ENCODE peak calls at places on chromosomes 11 and 22, in six cellular contexts. U is adrenal gland, Q is heart left ventricle, P is K562, A is A549, D is stomach. W is an unnamed sample.

GRCh38 chr11:100469835-100470234 is 217.3 kb upstream of the ARHGAP42 start:
- DNase-seq in U (no peak), Q (no peak), P (no peak), A (no peak), D (no peak), W (no peak)

GRCh38 chr11:84019576-84020194 is 733.5 kb upstream of the CCDC90B start:
- DNase-seq in U (peak; percentile 68), Q (no peak), P (no peak), A (no peak), D (no peak), W (no peak)

GRCh38 chr11:33065445-33066178 is 26.2 kb downstream of the TCP11L1 start:
- DNase-seq in U (peak; percentile 89), Q (peak; percentile 74), P (peak; percentile 64), A (peak; percentile 56), D (peak; percentile 76), W (peak; percentile 75)

GRCh38 chr11:60719406-60719805 is 5.1 kb upstream of the MS4A18 start:
- DNase-seq in U (no peak), Q (no peak), P (no peak), A (no peak), D (no peak), W (no peak)

GRCh38 chr22:26259510-26259909 is 90.2 kb downstream of the SEZ6L start:
- DNase-seq in U (no peak), Q (no peak), P (no peak), A (no peak), D (no peak), W (no peak)

GRCh38 chr11:101323997-101324396 is 194.4 kb upstream of the PGR start:
- DNase-seq in U (no peak), Q (no peak), P (no peak), A (no peak), D (no peak), W (no peak)

GRCh38 chr22:45129703-45130524 is 33.8 kb upstream of the NUP50 start:
- DNase-seq in U (peak; percentile 61), Q (no peak), P (no peak), A (no peak), D (no peak), W (no peak)

GRCh38 chr11:2775626-2776350 is 76.0 kb upstream of the KCNQ1OT1 start:
- DNase-seq in U (peak; percentile 53), Q (peak; percentile 58), P (no peak), A (no peak), D (peak; percentile 17), W (peak; percentile 17)

GRCh38 chr11:15805726-15806125 is 550.6 kb downstream of the SOX6 start:
- DNase-seq in U (no peak), Q (no peak), P (no peak), A (no peak), D (no peak), W (no peak)

GRCh38 chr11:62479631-62480201 is 60.9 kb downstream of the SCGB1A1 start:
- DNase-seq in U (no peak), Q (no peak), P (no peak), A (no peak), D (no peak), W (peak; percentile 43)

GRCh38 chr22:42930810-42931420 is 73.8 kb upstream of the ARFGAP3 start:
- DNase-seq in U (peak; percentile 69), Q (no peak), P (no peak), A (no peak), D (no peak), W (no peak)

GRCh38 chr11:19290356-19290755 is 49.6 kb upstream of the E2F8 start:
- DNase-seq in U (no peak), Q (no peak), P (no peak), A (no peak), D (no peak), W (no peak)

DNA sequence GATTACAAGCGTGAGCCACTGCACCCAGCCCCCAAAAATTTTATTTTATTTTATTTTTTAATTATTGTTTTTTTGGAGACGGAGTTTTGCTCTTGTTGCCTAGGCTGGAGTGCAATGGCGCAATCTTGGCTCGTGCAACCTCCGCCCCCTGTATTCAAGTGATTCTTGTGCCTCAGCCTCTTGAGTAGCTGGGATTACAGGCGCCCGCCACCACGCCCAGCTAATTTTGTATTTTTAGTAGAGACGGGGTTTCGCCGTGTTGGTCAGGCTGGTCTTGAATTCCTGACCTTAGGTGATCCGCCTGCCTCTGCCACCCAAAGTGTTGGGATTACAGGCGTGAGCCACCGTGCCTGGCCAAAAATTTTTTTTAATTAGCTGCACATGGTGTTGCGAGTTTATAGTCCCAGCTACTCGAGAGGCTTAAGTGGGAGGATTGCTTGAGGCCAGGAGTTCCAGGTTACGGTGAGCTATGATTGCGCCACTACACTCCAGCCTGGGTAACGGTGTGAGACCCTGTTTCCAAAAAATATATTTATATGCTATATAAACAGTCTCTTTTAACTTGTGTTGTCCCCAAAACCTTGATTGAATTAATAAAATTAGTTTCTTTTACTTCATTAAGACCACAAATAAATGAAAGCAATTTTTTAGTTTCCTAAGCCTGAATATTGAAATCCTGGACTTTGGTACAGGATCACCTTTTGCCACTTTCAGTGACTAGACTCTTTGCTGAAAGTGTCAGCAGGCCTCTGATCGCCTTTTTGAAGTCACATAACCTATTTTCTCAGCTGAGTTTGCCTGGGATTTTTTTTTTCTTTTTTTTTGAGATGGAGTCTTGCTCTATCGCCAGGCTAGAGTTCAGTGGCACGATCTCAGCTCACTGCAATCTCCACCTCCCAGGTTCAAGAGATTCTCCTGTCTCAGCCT is 16.2 kb downstream of the ATG13 start:
- DNase-seq in U (no peak), Q (no peak), P (no peak), A (no peak), D (no peak), W (no peak)
- H3K9me3 ChIP-seq in U (no peaks in the 10 kb centered on the region), Q (no peaks in the 10 kb centered on the region), P (no peaks in the 10 kb centered on the region), A (no peaks in the 10 kb centered on the region), D (no peaks in the 10 kb centered on the region), W (no peaks in the 10 kb centered on the region)

DNA sequence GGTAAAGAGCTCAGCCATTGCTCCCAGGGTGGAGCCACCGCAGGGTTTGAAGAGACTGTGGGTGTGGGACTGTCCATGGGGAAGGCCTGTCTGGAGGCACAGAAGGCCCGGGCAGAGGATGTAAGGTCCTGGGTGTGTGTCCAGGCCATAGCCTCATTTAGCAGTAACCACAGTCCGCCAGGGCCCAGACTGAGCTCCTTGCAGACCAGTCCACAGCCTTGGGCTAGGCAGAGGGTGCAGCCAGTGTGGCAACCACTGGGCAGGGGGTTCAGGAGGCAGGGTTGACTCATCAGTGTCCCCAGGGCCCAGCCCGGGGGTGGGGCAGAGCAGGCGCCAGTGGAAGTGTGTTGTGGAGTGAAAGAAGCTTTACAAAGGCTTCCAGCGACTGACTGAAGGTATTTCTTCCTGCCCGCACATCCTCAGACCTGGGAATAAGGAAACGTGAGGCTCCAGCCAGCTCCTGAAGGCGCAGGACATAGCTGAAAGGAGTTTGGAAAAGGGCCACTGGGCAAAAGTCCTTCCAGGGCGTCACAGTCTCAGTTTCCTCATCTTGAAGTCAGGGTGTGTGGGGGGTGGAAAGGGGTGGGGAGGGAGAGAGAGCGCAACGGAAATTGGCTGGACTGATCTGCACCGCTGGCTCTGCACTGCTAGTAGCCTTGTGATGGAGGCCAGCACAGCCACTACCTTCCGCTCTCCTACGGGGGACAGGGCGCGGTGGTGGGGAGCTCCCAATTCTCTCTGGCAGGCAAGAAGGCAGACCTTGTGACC is 27.8 kb upstream of the WNT11 start:
- DNase-seq in U (peak; percentile 83), Q (peak; percentile 71), P (peak; percentile 53), A (no peak), D (no peak), W (peak; percentile 74)
- TF ChIP-seq POLR2A in U (no peak), Q (peak; percentile 23), P (no peak), A (no peak), D (no peak), W (peak; percentile 20)

GRCh38 chr22:49162841-49163240 is 664.8 kb downstream of the BRD1 start:
- DNase-seq in U (no peak), Q (peak; percentile 39), P (no peak), A (no peak), D (no peak), W (no peak)
- H3K9me3 ChIP-seq in U (no peaks in the 10 kb centered on the region), Q (no peaks in the 10 kb centered on the region), P (no peaks in the 10 kb centered on the region), A (no peaks in the 10 kb centered on the region), D (peaks cover 3% of the 10 kb centered on the region), W (no peaks in the 10 kb centered on the region)

GRCh38 chr11:29328961-29329441 is 687.8 kb downstream of the KCNA4 start:
- DNase-seq in U (no peak), Q (no peak), P (no peak), A (peak; percentile 33), D (no peak), W (no peak)
- TF ChIP-seq POLR2A in U (no peak), Q (no peak), P (no peak), A (no peak), D (no peak), W (no peak)

GRCh38 chr22:49147617-49148175 is 680.0 kb downstream of the BRD1 start:
- DNase-seq in U (peak; percentile 11), Q (peak; percentile 46), P (no peak), A (no peak), D (no peak), W (no peak)

GRCh38 chr22:49149721-49150608 is 677.7 kb downstream of the BRD1 start:
- DNase-seq in U (peak; percentile 13), Q (peak; percentile 37), P (no peak), A (no peak), D (no peak), W (no peak)

GRCh38 chr22:49150801-49151221 is 676.9 kb downstream of the BRD1 start:
- DNase-seq in U (peak; percentile 9), Q (peak; percentile 48), P (no peak), A (no peak), D (peak; percentile 24), W (no peak)

GRCh38 chr22:49147171-49147570 is 680.5 kb downstream of the BRD1 start:
- DNase-seq in U (peak; percentile 1), Q (peak; percentile 36), P (no peak), A (no peak), D (no peak), W (no peak)

DNA sequence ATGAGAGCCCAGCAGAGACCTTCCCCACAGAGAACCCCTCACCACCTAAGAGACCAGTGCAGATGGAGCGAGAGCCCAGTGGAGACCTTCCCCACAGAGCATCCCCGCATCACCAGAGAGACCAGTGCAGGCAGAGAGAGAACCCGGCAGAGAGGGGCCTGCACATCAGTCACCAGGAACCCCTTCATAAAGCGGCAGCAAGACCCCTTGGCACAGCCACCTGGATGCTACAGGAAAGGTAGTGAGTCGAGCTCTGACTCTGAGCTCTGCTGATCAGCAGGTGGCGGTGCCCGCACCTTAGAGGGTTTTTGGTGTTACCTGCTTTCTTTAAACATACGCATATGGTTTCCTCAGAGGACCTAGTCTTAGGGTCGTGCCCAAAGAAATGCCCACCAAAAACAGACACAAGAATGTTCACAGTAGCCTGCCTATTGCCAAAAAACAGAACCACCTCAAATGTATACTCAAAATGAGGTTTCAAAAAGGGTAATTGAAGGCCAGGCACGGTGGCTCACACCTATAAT is 678.7 kb downstream of the BRD1 start:
- DNase-seq in U (peak; percentile 34), Q (no peak), P (no peak), A (no peak), D (no peak), W (no peak)
- H3K9me3 ChIP-seq in U (no peaks in the 10 kb centered on the region), Q (peaks cover 12% of the 10 kb centered on the region), P (no peaks in the 10 kb centered on the region), A (no peaks in the 10 kb centered on the region), D (no peaks in the 10 kb centered on the region), W (no peaks in the 10 kb centered on the region)

DNA sequence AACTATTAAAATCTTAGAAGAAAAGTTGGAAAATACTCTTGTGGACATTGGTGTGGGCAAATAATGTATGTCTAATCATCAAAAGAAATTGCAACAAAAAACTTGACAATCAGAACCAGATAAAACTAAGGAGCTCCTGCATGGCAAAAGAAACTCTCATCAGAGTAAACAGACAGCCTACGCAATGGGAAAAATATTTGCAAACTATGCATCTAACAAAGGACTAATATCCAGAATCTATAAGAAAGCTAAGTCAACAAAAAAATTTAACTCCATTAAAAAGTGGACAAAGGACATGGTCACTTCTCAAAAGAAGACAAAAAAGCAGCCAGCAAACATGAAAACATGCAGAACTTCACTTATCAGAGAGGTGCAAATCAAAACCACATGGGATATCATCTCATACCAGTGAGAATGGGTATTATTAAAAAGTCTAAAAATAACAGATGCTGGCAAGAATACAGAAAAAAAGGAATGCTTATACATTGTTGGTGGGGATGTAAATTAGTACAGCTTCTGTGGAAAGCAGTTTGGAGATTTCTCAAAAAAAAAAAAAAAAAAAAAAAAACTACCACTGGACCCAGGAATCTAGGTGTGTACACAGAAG is 99.7 kb upstream of the TOP3B start:
- DNase-seq in U (no peak), Q (no peak), P (no peak), A (no peak), D (no peak), W (no peak)
- TF ChIP-seq POLR2A in U (no peak), Q (no peak), P (no peak), A (no peak), D (no peak), W (no peak)